ENCODE peak calls at places on chromosomes 4 and X, in four cellular contexts. T, L, I and A are unnamed samples.

GRCh38 chr4:125096662-125097061 is 218.1 kb upstream of the FAT4 start:
- DNase-seq in L (no peak), T (no peak), I (no peak), A (no peak)

GRCh38 chr4:172412851-172413250 is 599.6 kb downstream of the GALNTL6 start:
- DNase-seq in T (no peak), I (no peak), L (no peak), A (no peak)

GRCh38 chr4:64200001-64200555 is 209.2 kb downstream of the TECRL start:
- DNase-seq in T (no peak), I (no peak), L (no peak), A (no peak)

GRCh38 chr4:54818481-54818880 is 160.7 kb downstream of the KIT start:
- DNase-seq in I (no peak), L (no peak), T (no peak), A (no peak)

GRCh38 chr4:88866862-88867550 is 169.4 kb upstream of the NAP1L5 start:
- DNase-seq in T (no peak), I (no peak), L (no peak), A (no peak)

GRCh38 chrX:16114640-16115039 is 8.7 kb upstream of the GRPR start:
- DNase-seq in I (no peak), T (peak), L (no peak), A (peak)

GRCh38 chr4:122765702-122766352 is 33.3 kb downstream of the BBS12 start:
- DNase-seq in T (no peak), I (no peak), L (no peak), A (no peak)

GRCh38 chrX:95427389-95427788 is 1257.3 kb upstream of the DIAPH2 start:
- DNase-seq in L (no peak), T (no peak), I (no peak), A (no peak)

GRCh38 chrX:49209434-49210251 is 9.7 kb upstream of the SYP start:
- DNase-seq in I (no peak), T (no peak), L (no peak), A (no peak)

GRCh38 chr4:6907658-6908191 is 1.9 kb upstream of the TBC1D14 start:
- DNase-seq in L (no peak), T (no peak), I (no peak), A (no peak)

GRCh38 chr4:138217567-138217966 is 24.6 kb downstream of the SLC7A11 start:
- DNase-seq in I (no peak), L (no peak), T (no peak), A (no peak)

GRCh38 chrX:123201720-123202119 is 17.6 kb downstream of the GRIA3 start:
- DNase-seq in T (no peak), I (no peak), L (no peak), A (no peak)

GRCh38 chrX:65690057-65690855 is 22.8 kb downstream of the MSN start:
- DNase-seq in T (no peak), L (no peak), I (no peak), A (no peak)

GRCh38 chr4:151395873-151396272 is 13.1 kb upstream of the FHIP1A start:
- DNase-seq in I (no peak), T (no peak), L (no peak), A (no peak)

GRCh38 chr4:29051381-29051965 is 1668.7 kb upstream of the PCDH7 start:
- DNase-seq in T (no peak), I (no peak), L (no peak), A (no peak)

GRCh38 chr4:8851321-8852117 is 20.1 kb downstream of the HMX1 start:
- DNase-seq in I (no peak), L (no peak), T (no peak), A (no peak)

GRCh38 chr4:25938251-25939186 is 24.5 kb downstream of the SMIM20 start:
- DNase-seq in L (no peak), T (no peak), I (no peak), A (no peak)

GRCh38 chr4:46270986-46271596 is 118.8 kb downstream of the GABRA2 start:
- DNase-seq in L (no peak), I (no peak), T (no peak), A (no peak)

GRCh38 chrX:135477576-135477975 is 42.9 kb upstream of the INTS6L start:
- DNase-seq in L (no peak), I (peak), T (no peak), A (peak)

GRCh38 chrX:136608295-136608933 is 39.5 kb upstream of the CD40LG start:
- DNase-seq in T (no peak), I (peak), L (peak), A (no peak)

GRCh38 chr4:54614094-54614493 is 43.7 kb upstream of the KIT start:
- DNase-seq in I (no peak), L (no peak), T (no peak), A (no peak)

GRCh38 chr4:76709454-76709853 is 188.5 kb downstream of the SOWAHB start:
- DNase-seq in L (no peak), I (no peak), T (no peak), A (no peak)

GRCh38 chr4:472881-473574 is 25.9 kb downstream of the ZNF721 start:
- DNase-seq in L (no peak), I (no peak), T (no peak), A (no peak)

GRCh38 chr4:141711211-141711610 is 74.8 kb downstream of the IL15 start:
- DNase-seq in I (no peak), T (no peak), L (no peak), A (no peak)

GRCh38 chrX:68989865-68990606 is 161.2 kb downstream of the EFNB1 start:
- DNase-seq in I (no peak), L (no peak), T (peak), A (peak)

GRCh38 chrX:120823554-120823953 is 52.1 kb downstream of the CT47B1 start:
- DNase-seq in I (no peak), T (no peak), L (no peak), A (no peak)

GRCh38 chr4:154507170-154507569 is 15.6 kb upstream of the DCHS2 start:
- DNase-seq in I (no peak), T (no peak), L (no peak), A (no peak)

GRCh38 chr4:174479140-174479539 is 43.1 kb downstream of the HPGD start:
- DNase-seq in L (no peak), I (no peak), T (no peak), A (no peak)